ENCODE peak calls at places on chromosomes 4 and X, in four cellular contexts. F is B cell, E is PC-3, S is ovary. X is an unnamed sample.

GRCh38 chrX:50747471-50747900 is 66.5 kb downstream of the SHROOM4 start:
- DNase-seq in S (no peak), F (no peak), E (peak; percentile 28), X (no peak)

GRCh38 chr4:17447675-17448298 is 64.1 kb downstream of the QDPR start:
- DNase-seq in E (peak; percentile 74), S (peak; percentile 27), F (no peak), X (peak; percentile 68)

GRCh38 chr4:110245567-110245966 is 47.2 kb upstream of the ELOVL6 start:
- DNase-seq in E (peak; percentile 60), F (no peak), S (no peak), X (no peak)

GRCh38 chrX:9604111-9604907 is 139.5 kb downstream of the TBL1X start:
- DNase-seq in E (no peak), F (no peak), S (peak; percentile 64), X (no peak)

GRCh38 chrX:125131146-125131545 is 188.5 kb upstream of the TEX13C start:
- DNase-seq in S (no peak), F (no peak), E (peak; percentile 50), X (no peak)

GRCh38 chrX:124502144-124502543 is 155.8 kb downstream of the SH2D1A start:
- DNase-seq in E (no peak), F (no peak), S (no peak), X (no peak)

GRCh38 chr4:73901031-73901430 is 31.8 kb downstream of the CXCL1 start:
- DNase-seq in F (no peak), S (no peak), E (no peak), X (peak; percentile 99)

GRCh38 chr4:140790765-140791164 is 34.6 kb upstream of the TBC1D9 start:
- DNase-seq in S (no peak), E (peak; percentile 62), F (peak; percentile 93), X (no peak)

GRCh38 chrX:87687703-87688102 is 170.1 kb downstream of the KLHL4 start:
- DNase-seq in E (no peak), S (no peak), F (no peak), X (no peak)

GRCh38 chr4:153788419-153789276 is at the start of gene SFRP2:
- DNase-seq in S (no peak), F (no peak), E (no peak), X (no peak)

GRCh38 chr4:105894570-105895323 is 524 bp upstream of the NPNT start:
- DNase-seq in E (peak; percentile 63), S (no peak), F (no peak), X (peak; percentile 60)

GRCh38 chr4:81422591-81422990 is 49.1 kb downstream of the RASGEF1B start:
- DNase-seq in F (no peak), S (no peak), E (no peak), X (no peak)

GRCh38 chr4:184383497-184384055 is 90.8 kb downstream of the IRF2 start:
- DNase-seq in E (peak; percentile 90), S (peak; percentile 55), F (no peak), X (peak; percentile 88)

GRCh38 chr4:47557255-47557654 is 72.2 kb downstream of the ATP10D start:
- DNase-seq in F (no peak), E (no peak), S (no peak), X (no peak)

GRCh38 chr4:47553329-47554125 is 68.5 kb downstream of the ATP10D start:
- DNase-seq in E (peak; percentile 1), F (no peak), S (no peak), X (no peak)

GRCh38 chr4:47550899-47551548 is 65.9 kb downstream of the ATP10D start:
- DNase-seq in F (no peak), S (no peak), E (no peak), X (no peak)

GRCh38 chr4:47551682-47552081 is 66.6 kb downstream of the ATP10D start:
- DNase-seq in S (no peak), F (no peak), E (peak; percentile 43), X (no peak)
- TF ChIP-seq CTCF in S (no peak), F (no peak), E (no peak), X (no peak)

GRCh38 chrX:57528670-57529255 is 63.0 kb upstream of the ZXDB start:
- DNase-seq in E (peak; percentile 56), F (no peak), S (no peak), X (no peak)
- TF ChIP-seq CTCF in E (peak; percentile 89), F (no peak), S (no peak), X (no peak)

DNA sequence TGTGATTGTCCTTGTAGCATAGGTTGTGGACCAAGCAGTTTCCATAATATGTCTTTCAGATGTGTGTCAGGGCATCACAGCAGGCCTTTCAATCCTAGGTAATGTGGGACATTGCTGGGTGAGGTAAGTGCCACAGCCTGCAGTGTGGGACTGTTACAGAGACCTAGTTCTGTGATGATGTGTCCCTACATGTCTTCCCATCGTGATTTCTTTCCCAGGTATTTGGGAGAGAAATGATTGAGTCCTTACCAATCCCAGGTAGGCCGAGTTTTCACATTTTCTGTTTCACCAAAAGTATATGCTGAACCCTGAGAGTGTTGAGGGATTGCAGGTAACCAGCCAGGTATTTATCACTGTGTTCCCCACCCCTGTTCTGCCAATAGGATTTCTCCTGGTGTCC is 10.6 kb upstream of the ATXN3L start:
- DNase-seq in F (no peak), E (no peak), S (no peak), X (no peak)
- TF ChIP-seq CTCF in F (no peak), E (no peak), S (no peak), X (no peak)

GRCh38 chr4:87502580-87503238 is 26.5 kb downstream of the SPARCL1 start:
- DNase-seq in S (no peak), E (peak; percentile 53), F (no peak), X (no peak)

GRCh38 chr4:87510747-87511146 is 18.4 kb downstream of the SPARCL1 start:
- DNase-seq in E (no peak), F (no peak), S (no peak), X (no peak)

GRCh38 chr4:87506974-87507701 is 22.0 kb downstream of the SPARCL1 start:
- DNase-seq in S (no peak), F (no peak), E (no peak), X (peak; percentile 81)

GRCh38 chr4:87511500-87511899 is 17.7 kb downstream of the SPARCL1 start:
- DNase-seq in E (no peak), F (no peak), S (no peak), X (no peak)

GRCh38 chr4:87505862-87506261 is 23.3 kb downstream of the SPARCL1 start:
- DNase-seq in F (no peak), E (no peak), S (no peak), X (no peak)
- TF ChIP-seq CTCF in F (no peak), E (peak; percentile 35), S (no peak), X (peak; percentile 18)

GRCh38 chr4:34723606-34724005 is 1520.7 kb downstream of the ARAP2 start:
- DNase-seq in E (no peak), S (no peak), F (no peak), X (no peak)

GRCh38 chr4:34721835-34722234 is 1522.5 kb downstream of the ARAP2 start:
- DNase-seq in E (no peak), F (no peak), S (no peak), X (no peak)

DNA sequence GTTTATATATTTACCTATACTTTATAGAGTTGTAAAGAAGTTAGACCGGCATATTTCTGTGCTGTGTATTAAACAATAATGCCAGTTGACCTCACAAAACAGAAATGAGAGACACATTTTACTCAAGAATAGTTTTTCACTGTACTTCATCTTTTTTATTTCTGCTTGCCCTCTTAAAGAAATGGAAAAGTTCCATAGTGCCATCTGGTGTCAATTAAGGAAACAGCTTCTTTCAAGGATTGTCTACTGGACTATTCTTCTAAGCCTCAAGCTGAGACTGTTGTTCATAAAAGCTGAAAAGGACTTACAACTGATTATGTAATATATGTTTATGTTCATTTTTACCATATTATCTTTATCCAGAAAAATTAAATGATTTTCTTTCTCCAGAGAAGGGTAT is 1523.8 kb downstream of the ARAP2 start:
- DNase-seq in F (no peak), E (peak; percentile 55), S (no peak), X (peak; percentile 67)
- TF ChIP-seq CTCF in F (no peak), E (peak; percentile 63), S (no peak), X (peak; percentile 57)

GRCh38 chr4:185514182-185514697 is 21.1 kb downstream of the PDLIM3 start:
- DNase-seq in E (no peak), S (no peak), F (no peak), X (no peak)
- TF ChIP-seq CTCF in E (no peak), S (no peak), F (no peak), X (no peak)

GRCh38 chr4:123398151-123398802 is 1.7 kb downstream of the SPRY1 start:
- DNase-seq in S (peak; percentile 74), E (peak; percentile 55), F (peak; percentile 57), X (no peak)
- TF ChIP-seq CTCF in S (no peak), E (peak; percentile 27), F (peak; percentile 65), X (peak; percentile 37)

X was measured in astrocyte of the cerebellum.